ENCODE peak calls at places on chromosomes 4 and X, in eight cellular contexts. P is GM12892; Z is RPMI8226; O is CD4-positive, alpha-beta T cell; W is COR-L47; S is IMR-90; N is midbrain; Q is hypothalamus. R is an unnamed sample.

GRCh38 chr4:172127168-172127567 is 314.0 kb downstream of the GALNTL6 start:
- DNase-seq in Q (no peak), S (no peak), Z (no peak), P (no peak), O (no peak), N (no peak), W (no peak), R (no peak)

GRCh38 chr4:139453041-139453370 is 915 bp upstream of the RAB33B start:
- DNase-seq in W (peak), S (no peak), O (peak), Q (no peak), Z (peak), N (no peak), P (peak), R (no peak)

GRCh38 chr4:8328456-8328855 is 58.9 kb downstream of the HTRA3 start:
- DNase-seq in S (no peak), P (no peak), Q (no peak), N (no peak), W (no peak), Z (no peak), O (no peak), R (no peak)

GRCh38 chr4:121696140-121696640 is 590 bp downstream of the ANXA5 start:
- DNase-seq in W (peak), S (peak), O (peak), N (peak), Z (peak), Q (peak), P (no peak), R (no peak)

GRCh38 chrX:134692990-134693389 is 34.7 kb upstream of the PLAC1 start:
- DNase-seq in O (no peak), S (peak), Z (no peak), W (no peak), N (no peak), P (no peak), Q (no peak), R (no peak)

GRCh38 chrX:63250253-63250868 is 100.8 kb downstream of the SPIN4 start:
- DNase-seq in N (no peak), Q (no peak), W (no peak), S (peak), P (no peak), Z (peak), O (peak), R (no peak)

GRCh38 chr4:124144302-124144701 is 568.2 kb downstream of the ANKRD50 start:
- DNase-seq in P (no peak), Z (no peak), S (no peak), W (no peak), N (no peak), O (no peak), Q (no peak), R (no peak)

GRCh38 chr4:7295917-7296660 is 103.8 kb downstream of the SORCS2 start:
- DNase-seq in P (no peak), W (no peak), S (peak), N (peak), Q (no peak), Z (peak), O (no peak), R (no peak)

GRCh38 chr4:921830-922331 is 10.2 kb downstream of the GAK start:
- DNase-seq in W (no peak), P (no peak), O (no peak), N (no peak), S (no peak), Z (no peak), Q (no peak), R (no peak)

GRCh38 chr4:138835833-138836521 is 179.6 kb upstream of the NOCT start:
- DNase-seq in Q (no peak), S (peak), Z (no peak), N (no peak), O (no peak), W (peak), P (no peak), R (no peak)

GRCh38 chr4:80897537-80898303 is 132.8 kb upstream of the BMP3 start:
- DNase-seq in N (no peak), W (no peak), Z (no peak), P (no peak), S (no peak), Q (no peak), O (no peak), R (no peak)

GRCh38 chr4:74374561-74375327 is 9.8 kb downstream of the EREG start:
- DNase-seq in S (peak), N (no peak), W (no peak), Z (no peak), O (no peak), P (no peak), Q (no peak), R (no peak)

GRCh38 chrX:98207947-98208346 is 1324.2 kb downstream of the RPA4 start:
- DNase-seq in N (no peak), P (no peak), O (no peak), Z (no peak), Q (no peak), S (no peak), W (no peak), R (no peak)

GRCh38 chr4:36020351-36020750 is 224.0 kb downstream of the ARAP2 start:
- DNase-seq in Q (no peak), S (no peak), W (no peak), N (no peak), Z (no peak), P (no peak), O (no peak), R (no peak)

GRCh38 chr4:26557164-26557563 is 26.7 kb upstream of the TBC1D19 start:
- DNase-seq in N (no peak), O (no peak), Z (no peak), P (no peak), S (peak), Q (no peak), W (no peak), R (no peak)